ENCODE peak calls at places on chromosome 14, in five cellular contexts. One of them, this sample, is unnamed.

GRCh38 chr14:62209287-62209899 is 447.2 kb downstream of the SNAPC1 start:
- DNase-seq in T-helper 2 cell: no peak
- DNase-seq in NCI-H82: no peak
- DNase-seq in pancreas: no peak
- DNase-seq in cardiac muscle cell: peak; percentile 92
- DNase-seq in this sample: no peak

GRCh38 chr14:35779368-35779767 is 29.7 kb downstream of the RALGAPA1 start:
- DNase-seq in NCI-H82: no peak
- DNase-seq in T-helper 2 cell: no peak
- DNase-seq in pancreas: no peak
- DNase-seq in cardiac muscle cell: no peak
- DNase-seq in this sample: no peak

GRCh38 chr14:100525615-100526014 is 61.6 kb downstream of the BEGAIN start:
- DNase-seq in NCI-H82: no peak
- DNase-seq in cardiac muscle cell: no peak
- DNase-seq in pancreas: peak; percentile 42
- DNase-seq in T-helper 2 cell: no peak
- DNase-seq in this sample: peak; percentile 11

GRCh38 chr14:104159990-104160389 is 21.6 kb downstream of the KIF26A start:
- DNase-seq in pancreas: no peak
- DNase-seq in cardiac muscle cell: no peak
- DNase-seq in NCI-H82: no peak
- DNase-seq in T-helper 2 cell: no peak
- DNase-seq in this sample: no peak

GRCh38 chr14:36069535-36069900 is 107.0 kb downstream of the PTCSC3 start:
- DNase-seq in pancreas: peak; percentile 39
- DNase-seq in cardiac muscle cell: peak; percentile 43
- DNase-seq in T-helper 2 cell: no peak
- DNase-seq in NCI-H82: peak; percentile 71
- DNase-seq in this sample: no peak

GRCh38 chr14:64970776-64971451 is 1.2 kb downstream of the RAB15 start:
- DNase-seq in pancreas: no peak
- DNase-seq in T-helper 2 cell: no peak
- DNase-seq in NCI-H82: no peak
- DNase-seq in cardiac muscle cell: no peak
- DNase-seq in this sample: no peak

GRCh38 chr14:104503691-104504090 is 75.9 kb upstream of the C14orf180 start:
- DNase-seq in T-helper 2 cell: no peak
- DNase-seq in cardiac muscle cell: no peak
- DNase-seq in pancreas: no peak
- DNase-seq in NCI-H82: no peak
- DNase-seq in this sample: no peak

GRCh38 chr14:88614218-88614907 is 51.5 kb downstream of the ZC3H14 start:
- DNase-seq in pancreas: no peak
- DNase-seq in T-helper 2 cell: no peak
- DNase-seq in NCI-H82: no peak
- DNase-seq in cardiac muscle cell: peak; percentile 72
- DNase-seq in this sample: no peak

GRCh38 chr14:74475678-74476077 is 17.4 kb downstream of the NPC2 start:
- DNase-seq in cardiac muscle cell: peak; percentile 63
- DNase-seq in NCI-H82: peak; percentile 72
- DNase-seq in T-helper 2 cell: no peak
- DNase-seq in pancreas: no peak
- DNase-seq in this sample: no peak

GRCh38 chr14:106691601-106692291 is 1165.4 kb downstream of the TMEM121 start:
- DNase-seq in pancreas: peak; percentile 54
- DNase-seq in NCI-H82: peak; percentile 26
- DNase-seq in T-helper 2 cell: peak; percentile 45
- DNase-seq in cardiac muscle cell: no peak
- DNase-seq in this sample: peak; percentile 44

GRCh38 chr14:103281496-103282231 is 52.4 kb upstream of the EIF5 start:
- DNase-seq in T-helper 2 cell: no peak
- DNase-seq in NCI-H82: peak; percentile 90
- DNase-seq in cardiac muscle cell: peak; percentile 68
- DNase-seq in pancreas: no peak
- DNase-seq in this sample: no peak

GRCh38 chr14:76957224-76957881 is 71.2 kb downstream of the IRF2BPL start:
- DNase-seq in NCI-H82: peak; percentile 19
- DNase-seq in cardiac muscle cell: no peak
- DNase-seq in pancreas: peak; percentile 51
- DNase-seq in T-helper 2 cell: no peak
- DNase-seq in this sample: no peak

GRCh38 chr14:86457729-86458128 is 927.8 kb downstream of the FLRT2 start:
- DNase-seq in pancreas: no peak
- DNase-seq in T-helper 2 cell: no peak
- DNase-seq in cardiac muscle cell: no peak
- DNase-seq in NCI-H82: no peak
- DNase-seq in this sample: no peak

GRCh38 chr14:69398818-69399210 is 322 bp downstream of the SLC39A9 start:
- DNase-seq in T-helper 2 cell: no peak
- DNase-seq in cardiac muscle cell: no peak
- DNase-seq in NCI-H82: peak; percentile 68
- DNase-seq in pancreas: no peak
- DNase-seq in this sample: no peak

GRCh38 chr14:68961361-68961760 is 17.7 kb downstream of the ACTN1 start:
- DNase-seq in pancreas: no peak
- DNase-seq in NCI-H82: no peak
- DNase-seq in cardiac muscle cell: no peak
- DNase-seq in T-helper 2 cell: no peak
- DNase-seq in this sample: no peak

GRCh38 chr14:58465425-58465824 is 37.9 kb downstream of the KIAA0586 start:
- DNase-seq in cardiac muscle cell: peak; percentile 27
- DNase-seq in NCI-H82: no peak
- DNase-seq in T-helper 2 cell: no peak
- DNase-seq in pancreas: no peak
- DNase-seq in this sample: no peak

GRCh38 chr14:70955543-70956480 is 48.6 kb downstream of the PCNX1 start:
- DNase-seq in cardiac muscle cell: peak; percentile 50
- DNase-seq in pancreas: no peak
- DNase-seq in T-helper 2 cell: no peak
- DNase-seq in NCI-H82: peak; percentile 28
- DNase-seq in this sample: no peak

GRCh38 chr14:79011091-79011919 is 841.1 kb downstream of the NRXN3 start:
- DNase-seq in pancreas: no peak
- DNase-seq in NCI-H82: peak; percentile 69
- DNase-seq in cardiac muscle cell: peak; percentile 56
- DNase-seq in T-helper 2 cell: no peak
- DNase-seq in this sample: no peak

GRCh38 chr14:106094654-106095189 is 568.3 kb downstream of the TMEM121 start:
- DNase-seq in NCI-H82: peak; percentile 59
- DNase-seq in T-helper 2 cell: peak; percentile 54
- DNase-seq in cardiac muscle cell: no peak
- DNase-seq in pancreas: peak; percentile 41
- DNase-seq in this sample: peak; percentile 29

GRCh38 chr14:52422650-52423356 is 108.7 kb downstream of the PTGER2 start:
- DNase-seq in pancreas: no peak
- DNase-seq in cardiac muscle cell: no peak
- DNase-seq in T-helper 2 cell: no peak
- DNase-seq in NCI-H82: no peak
- DNase-seq in this sample: no peak

GRCh38 chr14:95495538-95496025 is 20.9 kb downstream of the SYNE3 start:
- DNase-seq in pancreas: no peak
- DNase-seq in NCI-H82: no peak
- DNase-seq in cardiac muscle cell: no peak
- DNase-seq in T-helper 2 cell: no peak
- DNase-seq in this sample: no peak

GRCh38 chr14:66345986-66346385 is 140.2 kb upstream of the CCDC196 start:
- DNase-seq in T-helper 2 cell: no peak
- DNase-seq in NCI-H82: peak; percentile 81
- DNase-seq in pancreas: no peak
- DNase-seq in cardiac muscle cell: no peak
- DNase-seq in this sample: no peak

GRCh38 chr14:67332468-67332867 is 27.1 kb downstream of the ATP6V1D start:
- DNase-seq in T-helper 2 cell: no peak
- DNase-seq in cardiac muscle cell: no peak
- DNase-seq in pancreas: no peak
- DNase-seq in NCI-H82: no peak
- DNase-seq in this sample: no peak

GRCh38 chr14:63717704-63718103 is 10.2 kb downstream of the SGPP1 start:
- DNase-seq in T-helper 2 cell: no peak
- DNase-seq in cardiac muscle cell: peak; percentile 36
- DNase-seq in NCI-H82: no peak
- DNase-seq in pancreas: no peak
- DNase-seq in this sample: no peak

GRCh38 chr14:66507181-66507721 is 696 bp upstream of the GPHN start:
- DNase-seq in cardiac muscle cell: no peak
- DNase-seq in pancreas: no peak
- DNase-seq in NCI-H82: peak; percentile 84
- DNase-seq in T-helper 2 cell: peak; percentile 13
- DNase-seq in this sample: no peak

GRCh38 chr14:69701269-69701668 is 65.7 kb upstream of the SRSF5 start:
- DNase-seq in T-helper 2 cell: no peak
- DNase-seq in NCI-H82: peak; percentile 7
- DNase-seq in pancreas: no peak
- DNase-seq in cardiac muscle cell: no peak
- DNase-seq in this sample: no peak

GRCh38 chr14:104178279-104178678 is 39.9 kb downstream of the KIF26A start:
- DNase-seq in T-helper 2 cell: no peak
- DNase-seq in cardiac muscle cell: peak; percentile 29
- DNase-seq in NCI-H82: no peak
- DNase-seq in pancreas: no peak
- DNase-seq in this sample: no peak

GRCh38 chr14:90758028-90758889 is 58.0 kb downstream of the TTC7B start:
- DNase-seq in cardiac muscle cell: peak; percentile 94
- DNase-seq in T-helper 2 cell: peak; percentile 92
- DNase-seq in NCI-H82: peak; percentile 90
- DNase-seq in pancreas: peak; percentile 97
- DNase-seq in this sample: peak; percentile 93

This sample was measured in natural killer cell.